ENCODE peak calls at places on chromosomes 13 and 19, in ten cellular contexts. M, O, V, C, H, J, T, Y, P and K are unnamed samples.

GRCh38 chr13:50615234-50615633 is 228.3 kb downstream of the DLEU7 start:
- DNase-seq in O (no peak), H (no peak), P (no peak), V (no peak), M (no peak), T (no peak), C (no peak), Y (no peak), J (no peak), K (no peak)

GRCh38 chr13:88189724-88190123 is 518.6 kb downstream of the SLITRK5 start:
- DNase-seq in V (no peak), C (no peak), T (no peak), M (no peak), H (no peak), J (no peak), Y (no peak), P (no peak), O (no peak), K (no peak)

GRCh38 chr19:41531438-41532311 is 44.3 kb upstream of the CEACAM21 start:
- DNase-seq in Y (peak; percentile 91), J (peak; percentile 49), C (peak; percentile 64), P (peak; percentile 81), H (peak; percentile 78), V (no peak), T (peak; percentile 84), M (peak; percentile 70), O (peak; percentile 98), K (no peak)

GRCh38 chr13:114067381-114067885 is 65.0 kb downstream of the RASA3 start:
- DNase-seq in H (peak; percentile 91), V (no peak), J (peak; percentile 76), C (no peak), P (no peak), Y (no peak), T (peak; percentile 59), M (no peak), O (peak; percentile 50), K (no peak)

GRCh38 chr19:42422576-42423461 is 4.4 kb downstream of the LIPE start:
- DNase-seq in H (no peak), O (no peak), P (peak; percentile 32), Y (peak; percentile 66), J (peak; percentile 17), C (peak; percentile 61), T (peak; percentile 70), M (no peak), V (peak; percentile 53), K (no peak)

GRCh38 chr19:29409121-29409862 is 116.5 kb upstream of the VSTM2B start:
- DNase-seq in H (no peak), P (no peak), O (no peak), T (no peak), M (no peak), Y (no peak), C (no peak), V (no peak), J (no peak), K (no peak)

GRCh38 chr13:83890358-83890757 is 8.1 kb upstream of the SLITRK1 start:
- DNase-seq in O (no peak), H (no peak), Y (no peak), T (no peak), P (no peak), M (no peak), V (no peak), J (no peak), C (no peak), K (no peak)

GRCh38 chr19:30011051-30011578 is 69.1 kb downstream of the URI1 start:
- DNase-seq in Y (no peak), P (no peak), T (no peak), O (no peak), M (no peak), J (no peak), H (no peak), C (no peak), V (no peak), K (no peak)

GRCh38 chr13:87777395-87777794 is 106.2 kb downstream of the SLITRK5 start:
- DNase-seq in O (no peak), P (no peak), M (no peak), Y (no peak), H (no peak), J (no peak), C (no peak), V (peak; percentile 11), T (no peak), K (no peak)

GRCh38 chr13:33134213-33134612 is 118.0 kb downstream of the KL start:
- DNase-seq in J (no peak), T (no peak), P (no peak), O (no peak), M (no peak), Y (no peak), H (peak; percentile 53), C (no peak), V (no peak), K (no peak)

GRCh38 chr19:9861503-9861902 is 26.4 kb downstream of the PIN1 start:
- DNase-seq in J (no peak), O (no peak), M (no peak), C (no peak), Y (no peak), P (no peak), V (no peak), H (no peak), T (no peak), K (no peak)

GRCh38 chr19:4100647-4101495 is 23.1 kb downstream of the MAP2K2 start:
- DNase-seq in H (no peak), T (no peak), Y (no peak), M (no peak), V (no peak), J (no peak), O (no peak), P (no peak), C (no peak), K (no peak)

GRCh38 chr19:55383789-55384575 is at the start of gene TMEM238:
- DNase-seq in M (peak; percentile 36), V (peak; percentile 81), J (no peak), Y (peak; percentile 33), P (peak; percentile 35), T (peak; percentile 70), H (peak; percentile 64), O (no peak), C (peak; percentile 58), K (peak; percentile 90)

GRCh38 chr13:40648841-40649240 is 17.6 kb downstream of the FOXO1 start:
- DNase-seq in M (no peak), Y (no peak), O (no peak), P (no peak), J (no peak), H (no peak), T (no peak), V (peak; percentile 36), C (no peak), K (no peak)

GRCh38 chr13:114222461-114222968 is 12.2 kb upstream of the CDC16 start:
- DNase-seq in H (no peak), T (no peak), J (no peak), V (peak; percentile 82), Y (no peak), O (peak; percentile 64), M (no peak), P (no peak), C (no peak), K (no peak)

GRCh38 chr13:97403893-97404683 is 29.9 kb upstream of the RAP2A start:
- DNase-seq in T (no peak), P (no peak), V (no peak), Y (no peak), M (no peak), H (peak; percentile 25), C (no peak), J (no peak), O (no peak), K (no peak)

GRCh38 chr19:9498183-9498902 is at the start of gene ZNF560:
- DNase-seq in Y (no peak), C (no peak), J (no peak), M (peak; percentile 3), T (no peak), O (no peak), P (no peak), H (peak; percentile 21), V (peak; percentile 28), K (no peak)

GRCh38 chr19:27909185-27909840 is 1303.6 kb downstream of the UQCRFS1 start:
- DNase-seq in P (no peak), H (no peak), T (no peak), M (no peak), Y (no peak), O (no peak), J (no peak), V (no peak), C (no peak), K (no peak)

GRCh38 chr13:77448689-77449088 is 86.8 kb upstream of the SCEL start:
- DNase-seq in Y (no peak), V (no peak), J (no peak), P (no peak), T (no peak), C (no peak), M (no peak), H (no peak), O (peak; percentile 20), K (no peak)

GRCh38 chr19:290539-291521 is at the start of gene PLPP2:
- DNase-seq in O (no peak), H (no peak), Y (no peak), C (no peak), T (no peak), V (no peak), P (no peak), J (no peak), M (no peak), K (no peak)

GRCh38 chr19:369256-369655 is 24.7 kb upstream of the MIER2 start:
- DNase-seq in V (no peak), J (no peak), P (no peak), Y (no peak), O (no peak), T (peak; percentile 30), H (no peak), M (no peak), C (no peak), K (no peak)

GRCh38 chr13:91058066-91058465 is 289.4 kb upstream of the MIR17HG start:
- DNase-seq in T (no peak), Y (no peak), O (no peak), P (no peak), C (no peak), M (no peak), J (no peak), H (no peak), V (peak; percentile 66), K (no peak)

GRCh38 chr19:56356944-56357343 is 36.4 kb downstream of the ZNF582 start:
- DNase-seq in C (no peak), V (no peak), P (no peak), T (no peak), H (no peak), M (no peak), O (no peak), J (no peak), Y (no peak), K (no peak)

GRCh38 chr13:73939071-73939380 is 195.2 kb downstream of the KLF12 start:
- DNase-seq in O (no peak), Y (no peak), J (no peak), T (no peak), V (no peak), P (no peak), C (no peak), M (no peak), H (no peak), K (no peak)

GRCh38 chr19:17246681-17247425 is 1.1 kb upstream of the NR2F6 start:
- DNase-seq in J (no peak), P (no peak), M (no peak), H (peak; percentile 41), C (no peak), T (peak; percentile 73), Y (no peak), O (no peak), V (no peak), K (peak; percentile 93)

GRCh38 chr19:14718522-14719113 is 28.8 kb downstream of the ZNF333 start:
- DNase-seq in C (no peak), Y (no peak), J (peak; percentile 9), T (no peak), O (no peak), H (peak; percentile 15), M (no peak), P (no peak), V (no peak), K (no peak)

GRCh38 chr13:66780814-66781213 is 449.3 kb downstream of the PCDH9 start:
- DNase-seq in Y (no peak), V (no peak), C (no peak), O (no peak), J (peak; percentile 71), M (no peak), P (no peak), H (peak; percentile 28), T (no peak), K (no peak)